ENCODE peak calls at places on chromosomes 11 and 22, in four cellular contexts. P, J, F and V are unnamed samples.

GRCh38 chr11:20050048-20050447 is 110.2 kb downstream of the DBX1 start:
- DNase-seq in P (no peak), J (no peak), F (no peak), V (no peak)

GRCh38 chr11:110518809-110519514 is 89.2 kb downstream of the FDX1 start:
- DNase-seq in P (peak; percentile 58), J (peak; percentile 47), F (no peak), V (no peak)

GRCh38 chr22:40855960-40856512 is 403 bp downstream of the ST13 start:
- DNase-seq in P (peak; percentile 45), J (peak; percentile 46), F (no peak), V (no peak)

GRCh38 chr22:24410110-24410856 is 17.1 kb upstream of the ADORA2A start:
- DNase-seq in P (no peak), J (peak; percentile 37), F (no peak), V (no peak)

GRCh38 chr22:37669586-37669985 is 5.8 kb upstream of the LGALS1 start:
- DNase-seq in P (no peak), J (no peak), F (no peak), V (no peak)

GRCh38 chr11:134277176-134278001 is 1.2 kb downstream of the GLB1L3 start:
- DNase-seq in P (no peak), J (no peak), F (no peak), V (no peak)

GRCh38 chr11:13134886-13135285 is 125.8 kb downstream of the RASSF10 start:
- DNase-seq in P (no peak), J (no peak), F (no peak), V (no peak)

GRCh38 chr22:37544955-37545702 is 15.2 kb upstream of the CDC42EP1 start:
- DNase-seq in P (peak; percentile 84), J (peak; percentile 83), F (peak; percentile 78), V (peak; percentile 65)

GRCh38 chr22:28072066-28072465 is 153.0 kb upstream of the PITPNB start:
- DNase-seq in P (no peak), J (no peak), F (peak; percentile 9), V (no peak)

GRCh38 chr11:106032861-106033260 is 10.8 kb upstream of the MSANTD4 start:
- DNase-seq in P (no peak), J (no peak), F (no peak), V (no peak)

GRCh38 chr11:106031210-106031845 is 9.3 kb upstream of the MSANTD4 start:
- DNase-seq in P (no peak), J (no peak), F (peak; percentile 85), V (no peak)

GRCh38 chr11:106030609-106031008 is 8.6 kb upstream of the MSANTD4 start:
- DNase-seq in P (no peak), J (no peak), F (no peak), V (no peak)

DNA sequence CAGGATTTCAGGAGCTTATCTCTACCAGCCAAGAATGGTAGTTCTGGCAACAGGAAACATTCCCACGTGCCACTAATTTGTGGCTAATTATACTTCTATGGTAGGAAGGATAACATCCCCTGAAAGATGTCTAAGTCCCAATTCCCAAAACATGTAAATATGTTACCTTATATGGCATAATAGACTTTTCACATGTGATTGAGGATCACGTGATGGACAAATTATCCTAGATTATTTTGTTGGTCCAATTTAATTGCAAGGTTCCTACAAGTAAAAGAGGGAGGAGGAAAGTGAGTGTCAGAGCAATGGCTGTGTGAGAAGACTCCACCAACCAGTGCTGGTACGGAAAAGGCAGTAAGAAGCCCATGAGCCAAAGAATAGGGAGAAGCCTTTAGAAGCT is 9.9 kb upstream of the MSANTD4 start:
- DNase-seq in P (no peak), J (no peak), F (no peak), V (no peak)
- TF ChIP-seq CTCF in P (no peak), J (no peak), F (no peak), V (no peak)

GRCh38 chr22:20530368-20531153 is 23.2 kb downstream of the MED15 start:
- DNase-seq in P (peak; percentile 36), J (no peak), F (peak; percentile 85), V (no peak)
- TF ChIP-seq CTCF in P (no peak), J (no peak), F (peak; percentile 40), V (no peak)

DNA sequence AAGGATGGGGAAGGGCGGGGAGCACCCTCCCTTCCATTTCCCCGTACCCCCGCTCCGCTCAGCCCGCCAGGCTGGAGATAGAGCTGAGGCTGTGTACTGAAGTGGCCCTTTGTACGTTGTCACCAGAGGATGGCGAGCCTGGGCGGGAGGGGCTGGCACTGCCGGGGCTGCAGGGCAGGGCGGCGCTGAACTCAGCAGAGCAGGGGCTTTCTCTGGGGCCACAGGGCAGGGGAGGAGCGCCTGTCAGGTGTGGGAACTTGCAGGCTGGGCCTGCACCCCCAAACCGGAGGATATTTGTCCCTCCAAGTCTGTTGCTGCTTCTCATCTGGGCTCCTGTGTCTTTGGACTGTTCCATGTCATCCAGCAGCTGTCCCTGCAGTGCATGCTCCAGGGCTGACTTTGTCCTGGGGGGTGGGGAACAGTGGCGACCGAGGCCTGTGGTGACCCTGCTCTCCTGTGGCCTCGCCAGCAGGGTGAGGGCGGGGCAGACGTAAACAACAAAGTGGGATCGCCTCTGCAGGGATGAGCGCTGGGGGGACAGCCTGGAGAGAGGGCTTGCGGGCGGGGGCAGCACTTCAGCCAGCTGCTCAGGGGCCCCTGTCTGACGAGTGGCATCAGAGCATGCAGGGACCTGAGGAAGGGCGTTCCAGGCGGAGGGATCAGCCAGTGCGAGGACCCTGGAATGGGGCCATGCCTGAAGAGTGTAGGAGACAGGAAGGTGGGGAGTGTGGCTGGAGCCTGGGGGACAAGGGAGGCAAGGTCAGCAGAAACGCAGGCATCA is 13.1 kb downstream of the MGAT3 start:
- DNase-seq in P (no peak), J (no peak), F (no peak), V (no peak)
- TF ChIP-seq CTCF in P (no peak), J (no peak), F (no peak), V (no peak)

GRCh38 chr11:66891849-66892660 is 35.2 kb downstream of the LRFN4 start:
- DNase-seq in P (peak; percentile 85), J (peak; percentile 86), F (peak; percentile 99), V (no peak)
- TF ChIP-seq CTCF in P (no peak), J (no peak), F (peak; percentile 33), V (no peak)

DNA sequence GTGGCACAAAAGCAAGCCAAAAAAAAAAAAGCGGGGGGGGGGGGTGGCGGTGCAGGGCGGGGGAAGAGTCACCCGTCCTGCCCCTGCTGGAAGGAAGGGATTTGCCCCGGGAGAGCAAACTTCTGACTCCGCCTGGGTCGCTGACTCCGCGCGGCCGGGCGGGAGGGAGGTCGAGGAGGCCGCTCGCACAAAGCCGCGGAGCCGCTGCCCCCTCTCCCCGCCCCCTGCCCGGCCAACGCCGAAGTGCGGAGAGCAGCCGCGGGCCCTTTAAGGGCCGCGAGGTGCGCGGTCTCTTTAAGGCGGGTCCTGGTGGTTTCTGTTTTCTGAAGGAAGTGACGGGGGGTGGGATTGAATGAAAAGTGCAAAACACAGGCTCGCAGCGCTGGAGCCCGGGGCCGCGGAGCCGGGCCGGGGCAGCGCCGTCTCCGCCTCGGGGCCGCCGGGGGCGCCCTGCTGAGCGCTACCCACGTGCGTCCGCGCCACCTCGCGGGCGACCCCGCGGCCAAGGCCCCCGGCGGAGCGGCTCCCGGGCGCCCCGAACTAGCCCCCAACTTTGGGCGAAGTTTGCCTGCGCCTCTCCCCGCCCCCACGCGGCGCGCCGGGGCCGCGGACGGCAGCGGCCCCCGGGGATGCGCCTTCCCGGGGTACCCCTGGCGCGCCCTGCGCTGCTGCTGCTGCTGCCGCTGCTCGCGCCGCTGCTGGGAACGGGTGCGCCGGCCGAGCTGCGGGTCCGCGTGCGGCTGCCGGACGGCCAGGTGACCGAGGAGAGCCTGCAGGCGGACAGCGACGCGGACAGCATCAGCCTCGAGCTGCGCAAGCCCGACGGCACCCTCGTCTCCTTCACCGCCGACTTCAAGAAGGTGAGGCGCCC is at the start of gene OAF:
- DNase-seq in P (peak; percentile 92), J (peak; percentile 91), F (peak; percentile 89), V (peak; percentile 81)
- TF ChIP-seq CTCF in P (no peak), J (no peak), F (peak; percentile 11), V (peak; percentile 51)